ENCODE peak calls at places on chromosome 5, in nine cellular contexts. K is psoas muscle, U is left lung, N is spleen, W is neural progenitor cell, P is cardiac fibroblast, G is kidney, L is astrocyte of the spinal cord, F is OCI-LY7. Y is an unnamed sample.
A peak's percentile ranks its signal among the peaks of the same experiment; 100 is the strongest.

GRCh38 chr5:133599044-133599443 is 13.3 kb downstream of the FSTL4 start:
- DNase-seq in F (no peak), K (no peak), U (no peak), P (no peak), N (no peak), W (no peak), L (no peak), G (no peak), Y (no peak)

GRCh38 chr5:110478899-110479298 is 247.6 kb downstream of the TMEM232 start:
- DNase-seq in G (no peak), K (no peak), L (peak; percentile 95), N (no peak), F (no peak), W (no peak), P (peak; percentile 74), U (no peak), Y (no peak)

GRCh38 chr5:143279698-143280097 is 123.8 kb downstream of the NR3C1 start:
- DNase-seq in W (peak; percentile 6), G (no peak), P (no peak), K (no peak), L (no peak), N (no peak), U (no peak), F (no peak), Y (no peak)

GRCh38 chr5:174355208-174355612 is 309.7 kb downstream of the NSG2 start:
- DNase-seq in P (peak; percentile 93), U (no peak), F (no peak), L (peak; percentile 54), G (no peak), K (peak; percentile 23), W (no peak), N (no peak), Y (no peak)

GRCh38 chr5:107119656-107120055 is 551.1 kb downstream of the EFNA5 start:
- DNase-seq in F (no peak), U (no peak), P (no peak), N (no peak), G (no peak), W (peak; percentile 15), L (no peak), K (no peak), Y (no peak)

GRCh38 chr5:170393235-170393634 is 4.1 kb upstream of the KCNMB1 start:
- DNase-seq in N (no peak), W (no peak), G (no peak), U (no peak), P (no peak), F (no peak), K (no peak), L (no peak), Y (no peak)

GRCh38 chr5:148384389-148384756 is 615 bp downstream of the FBXO38 start:
- DNase-seq in W (no peak), N (no peak), L (no peak), P (peak; percentile 16), F (no peak), K (no peak), G (no peak), U (peak; percentile 27), Y (no peak)

GRCh38 chr5:4192111-4192510 is 596.5 kb downstream of the IRX1 start:
- DNase-seq in P (no peak), K (no peak), L (no peak), F (no peak), U (no peak), W (no peak), G (no peak), N (no peak), Y (no peak)

GRCh38 chr5:81761270-81761669 is 10.4 kb upstream of the SSBP2 start:
- DNase-seq in F (no peak), P (no peak), G (no peak), L (no peak), N (no peak), U (no peak), K (no peak), W (no peak), Y (no peak)

GRCh38 chr5:175344331-175345200 is 99.4 kb downstream of the DRD1 start:
- DNase-seq in U (no peak), P (peak; percentile 33), L (peak; percentile 72), W (no peak), G (no peak), K (no peak), F (no peak), N (no peak), Y (no peak)

GRCh38 chr5:111795142-111795541 is 38.1 kb upstream of the NREP start:
- DNase-seq in L (no peak), N (no peak), K (no peak), G (no peak), W (no peak), P (no peak), F (no peak), U (no peak), Y (no peak)

GRCh38 chr5:136212252-136212721 is 19.3 kb upstream of the SMIM32 start:
- DNase-seq in P (peak; percentile 65), L (no peak), K (peak; percentile 44), F (peak; percentile 57), W (peak; percentile 73), N (peak; percentile 80), G (no peak), U (peak; percentile 43), Y (peak; percentile 27)

DNA sequence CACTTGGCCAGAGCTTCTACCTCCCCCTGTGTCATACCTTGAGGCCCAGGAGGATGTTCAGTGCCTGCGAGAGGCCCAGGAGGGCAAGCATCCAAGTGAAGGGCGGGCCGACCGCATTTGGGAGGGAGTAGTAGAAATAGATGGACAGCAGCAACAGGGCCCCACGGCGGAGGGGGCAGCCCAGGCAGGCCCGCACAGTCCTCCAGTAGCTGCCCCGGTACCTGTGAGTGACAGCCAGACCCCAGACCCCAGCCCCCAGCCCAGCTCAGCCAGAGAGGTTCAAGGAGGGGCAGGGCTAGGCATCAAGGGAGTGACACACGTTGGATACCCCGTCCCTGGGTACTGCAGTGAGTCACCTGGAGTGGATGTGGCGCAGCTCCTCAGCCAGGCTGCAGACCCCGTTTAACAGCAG is 1.4 kb downstream of the STING1 start:
- DNase-seq in U (peak; percentile 70), P (peak; percentile 71), W (no peak), G (peak; percentile 84), N (peak; percentile 78), K (peak; percentile 49), L (no peak), F (no peak), Y (no peak)
- H3K4me3 ChIP-seq in U (peak overlapping the region; percentile 60), P (peak overlapping the region; percentile 66), W (no peak overlapping the region), G (peak overlapping the region; percentile 76), N (peak overlapping the region; percentile 51), K (peak overlapping the region; percentile 60), L (peak overlapping the region; percentile 57), F (no peak overlapping the region), Y (peak overlapping the region; percentile 72)

GRCh38 chr5:74017786-74018211 is 391.8 kb downstream of the ARHGEF28 start:
- DNase-seq in N (no peak), W (no peak), P (peak; percentile 11), K (no peak), G (no peak), F (no peak), U (no peak), L (peak; percentile 61), Y (no peak)

GRCh38 chr5:74017112-74017511 is 391.1 kb downstream of the ARHGEF28 start:
- DNase-seq in G (no peak), U (no peak), W (no peak), F (no peak), K (no peak), P (no peak), N (no peak), L (no peak), Y (no peak)

GRCh38 chr5:74021090-74021489 is 395.1 kb downstream of the ARHGEF28 start:
- DNase-seq in L (no peak), F (no peak), G (no peak), W (no peak), K (no peak), P (no peak), U (no peak), N (no peak), Y (no peak)

GRCh38 chr5:74019923-74020322 is 393.9 kb downstream of the ARHGEF28 start:
- DNase-seq in U (no peak), G (no peak), N (no peak), K (no peak), P (no peak), W (no peak), F (no peak), L (no peak), Y (no peak)

DNA sequence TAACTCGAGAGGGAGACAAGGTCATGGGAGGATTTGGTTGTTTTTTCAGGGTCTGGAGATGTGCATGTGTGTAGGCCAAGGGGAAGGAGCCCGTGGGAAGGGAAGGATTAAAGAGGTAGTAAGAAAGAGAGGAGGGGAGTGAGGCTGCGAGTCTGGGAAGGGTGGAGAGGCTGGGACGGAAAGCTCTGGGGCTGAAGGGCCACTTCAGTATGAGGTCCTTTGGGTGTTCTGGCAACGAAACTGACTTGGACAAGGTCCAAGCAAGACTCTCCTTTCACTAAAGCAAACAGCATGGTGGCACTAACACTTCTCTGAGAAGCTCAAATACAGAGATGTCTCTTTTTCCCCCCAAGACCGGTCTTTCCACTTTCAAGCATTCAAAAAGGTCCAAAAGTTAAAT is 394.5 kb downstream of the ARHGEF28 start:
- DNase-seq in P (no peak), L (no peak), W (no peak), N (no peak), K (no peak), U (peak; percentile 62), F (no peak), G (no peak), Y (no peak)
- H3K4me3 ChIP-seq in P (no peak overlapping the region), L (no peak overlapping the region), W (no peak overlapping the region), N (no peak overlapping the region), K (no peak overlapping the region), U (no peak overlapping the region), F (no peak overlapping the region), G (no peak overlapping the region), Y (no peak overlapping the region)

GRCh38 chr5:163696270-163696887 is 191.0 kb downstream of the MAT2B start:
- DNase-seq in W (peak; percentile 86), F (peak; percentile 54), L (peak; percentile 81), N (no peak), G (no peak), P (peak; percentile 87), U (no peak), K (no peak), Y (peak; percentile 20)
- H3K4me3 ChIP-seq in W (no peak overlapping the region), F (no peak overlapping the region), L (no peak overlapping the region), N (no peak overlapping the region), G (no peak overlapping the region), P (no peak overlapping the region), U (no peak overlapping the region), K (no peak overlapping the region), Y (no peak overlapping the region)

GRCh38 chr5:55989860-55990259 is 4.9 kb downstream of the IL6ST start:
- DNase-seq in U (no peak), W (no peak), L (no peak), N (no peak), P (no peak), K (no peak), F (no peak), G (no peak), Y (no peak)

GRCh38 chr5:55993013-55993412 is 1.8 kb downstream of the IL6ST start:
- DNase-seq in K (no peak), U (no peak), W (peak; percentile 11), N (no peak), P (peak; percentile 63), G (no peak), F (no peak), L (no peak), Y (no peak)

GRCh38 chr5:55993628-55994501 is 898 bp downstream of the IL6ST start:
- DNase-seq in U (no peak), N (no peak), G (no peak), W (no peak), P (no peak), K (no peak), F (peak; percentile 35), L (peak; percentile 38), Y (no peak)

GRCh38 chr5:55994502-55994997 is at the start of gene IL6ST:
- DNase-seq in L (peak; percentile 56), W (no peak), P (peak; percentile 93), U (peak; percentile 76), K (no peak), N (no peak), G (no peak), F (no peak), Y (no peak)

GRCh38 chr5:55991768-55992486 is 2.8 kb downstream of the IL6ST start:
- DNase-seq in U (no peak), P (peak; percentile 38), K (no peak), G (no peak), W (no peak), F (no peak), N (no peak), L (no peak), Y (no peak)
- H3K4me3 ChIP-seq in U (peak overlapping the region; percentile 75), P (peak overlapping the region; percentile 86), K (peak overlapping the region; percentile 79), G (peak overlapping the region; percentile 76), W (no peak overlapping the region), F (no peak overlapping the region), N (peak overlapping the region; percentile 69), L (no peak overlapping the region), Y (no peak overlapping the region)